ENCODE peak calls at places on chromosomes 5 and 9, in four cellular contexts. D, N, Y and J are unnamed samples.

GRCh38 chr9:93307468-93308157 is 123.7 kb downstream of the WNK2 start:
- DNase-seq in D (no peak), N (no peak), Y (no peak), J (no peak)

GRCh38 chr9:97506787-97507186 is 5.3 kb downstream of the TMOD1 start:
- DNase-seq in D (no peak), N (no peak), Y (no peak), J (no peak)

GRCh38 chr5:157963761-157964160 is 104.8 kb upstream of the CLINT1 start:
- DNase-seq in D (no peak), N (no peak), Y (no peak), J (no peak)

GRCh38 chr5:75640826-75641225 is 29.6 kb downstream of the ANKDD1B start:
- DNase-seq in D (no peak), N (no peak), Y (no peak), J (no peak)

GRCh38 chr9:100474082-100474949 is 1.4 kb downstream of the TMEFF1 start:
- DNase-seq in D (no peak), N (no peak), Y (no peak), J (no peak)

GRCh38 chr5:73438048-73438896 is 10.3 kb downstream of the FOXD1 start:
- DNase-seq in D (no peak), N (no peak), Y (no peak), J (no peak)

GRCh38 chr5:122076023-122076422 is 2.0 kb downstream of the LOX start:
- DNase-seq in D (no peak), N (no peak), Y (peak; percentile 88), J (no peak)

GRCh38 chr5:107875834-107876233 is 205.1 kb upstream of the EFNA5 start:
- DNase-seq in D (no peak), N (no peak), Y (no peak), J (no peak)

GRCh38 chr9:85726737-85727136 is 15.0 kb downstream of the AGTPBP1 start:
- DNase-seq in D (no peak), N (no peak), Y (no peak), J (no peak)

GRCh38 chr5:153623906-153624765 is 133.7 kb downstream of the GRIA1 start:
- DNase-seq in D (no peak), N (no peak), Y (no peak), J (no peak)

GRCh38 chr5:56479701-56480304 is 246.7 kb upstream of the ANKRD55 start:
- DNase-seq in D (no peak), N (no peak), Y (no peak), J (peak; percentile 30)

GRCh38 chr5:163585206-163585605 is 79.8 kb downstream of the MAT2B start:
- DNase-seq in D (no peak), N (no peak), Y (no peak), J (no peak)

GRCh38 chr9:130039504-130040147 is 3.4 kb downstream of the FNBP1 start:
- DNase-seq in D (no peak), N (no peak), Y (no peak), J (peak; percentile 75)

GRCh38 chr5:109692011-109692410 is 2.3 kb downstream of the MAN2A1 start:
- DNase-seq in D (no peak), N (no peak), Y (no peak), J (no peak)

GRCh38 chr9:73284386-73284785 is 132.7 kb downstream of the ANXA1 start:
- DNase-seq in D (no peak), N (no peak), Y (no peak), J (no peak)

GRCh38 chr5:141904551-141904950 is 19.1 kb upstream of the DELE1 start:
- DNase-seq in D (no peak), N (no peak), Y (no peak), J (no peak)

GRCh38 chr9:763692-764091 is 77.8 kb upstream of the DMRT1 start:
- DNase-seq in D (no peak), N (no peak), Y (no peak), J (no peak)

DNA sequence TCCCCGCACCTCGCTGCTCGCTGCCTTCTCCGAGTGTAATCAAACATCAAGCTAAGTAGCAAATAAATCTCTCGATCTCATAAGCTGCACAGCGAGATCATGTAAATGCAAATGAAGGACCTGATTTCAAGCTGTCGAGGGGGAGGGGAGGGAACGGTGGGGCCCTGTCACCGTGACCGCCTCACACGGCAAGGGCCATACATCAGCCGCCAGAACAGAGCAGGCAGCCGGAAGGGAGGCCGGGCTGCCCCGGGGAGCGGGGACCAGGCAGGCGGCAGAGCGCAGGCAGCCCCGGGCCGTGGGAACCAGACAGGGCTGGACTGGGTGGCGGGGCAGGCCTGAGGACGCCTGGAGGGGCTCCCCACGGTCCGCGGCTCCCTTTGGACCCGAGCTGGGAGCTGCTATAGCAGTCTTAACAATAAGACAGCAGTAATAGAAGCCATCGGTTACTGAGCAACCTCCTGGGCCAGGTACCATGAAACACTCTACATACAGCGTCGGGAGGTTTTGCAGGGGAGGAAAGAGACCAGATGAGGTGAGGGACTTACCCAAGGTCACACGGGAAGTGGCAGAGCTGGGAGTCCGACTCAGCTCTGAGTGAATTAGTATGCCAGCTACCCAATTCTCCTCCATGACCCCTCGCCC is 76.8 kb downstream of the CFAP77 start:
- DNase-seq in D (no peak), N (no peak), Y (no peak), J (no peak)
- TF ChIP-seq RAD21 in D (no peak), N (no peak), Y (no peak), J (no peak)

GRCh38 chr9:136485049-136485647 is 2.3 kb upstream of the SEC16A start:
- DNase-seq in D (peak; percentile 82), N (peak; percentile 57), Y (peak; percentile 72), J (no peak)

GRCh38 chr9:136485651-136486050 is 2.8 kb upstream of the SEC16A start:
- DNase-seq in D (no peak), N (no peak), Y (peak; percentile 54), J (no peak)

GRCh38 chr9:136483589-136484152 is 831 bp upstream of the SEC16A start:
- DNase-seq in D (peak; percentile 92), N (peak; percentile 93), Y (peak; percentile 81), J (peak; percentile 62)

GRCh38 chr9:136482793-136483588 is at the start of gene SEC16A:
- DNase-seq in D (peak; percentile 82), N (peak; percentile 89), Y (peak; percentile 89), J (peak; percentile 81)

DNA sequence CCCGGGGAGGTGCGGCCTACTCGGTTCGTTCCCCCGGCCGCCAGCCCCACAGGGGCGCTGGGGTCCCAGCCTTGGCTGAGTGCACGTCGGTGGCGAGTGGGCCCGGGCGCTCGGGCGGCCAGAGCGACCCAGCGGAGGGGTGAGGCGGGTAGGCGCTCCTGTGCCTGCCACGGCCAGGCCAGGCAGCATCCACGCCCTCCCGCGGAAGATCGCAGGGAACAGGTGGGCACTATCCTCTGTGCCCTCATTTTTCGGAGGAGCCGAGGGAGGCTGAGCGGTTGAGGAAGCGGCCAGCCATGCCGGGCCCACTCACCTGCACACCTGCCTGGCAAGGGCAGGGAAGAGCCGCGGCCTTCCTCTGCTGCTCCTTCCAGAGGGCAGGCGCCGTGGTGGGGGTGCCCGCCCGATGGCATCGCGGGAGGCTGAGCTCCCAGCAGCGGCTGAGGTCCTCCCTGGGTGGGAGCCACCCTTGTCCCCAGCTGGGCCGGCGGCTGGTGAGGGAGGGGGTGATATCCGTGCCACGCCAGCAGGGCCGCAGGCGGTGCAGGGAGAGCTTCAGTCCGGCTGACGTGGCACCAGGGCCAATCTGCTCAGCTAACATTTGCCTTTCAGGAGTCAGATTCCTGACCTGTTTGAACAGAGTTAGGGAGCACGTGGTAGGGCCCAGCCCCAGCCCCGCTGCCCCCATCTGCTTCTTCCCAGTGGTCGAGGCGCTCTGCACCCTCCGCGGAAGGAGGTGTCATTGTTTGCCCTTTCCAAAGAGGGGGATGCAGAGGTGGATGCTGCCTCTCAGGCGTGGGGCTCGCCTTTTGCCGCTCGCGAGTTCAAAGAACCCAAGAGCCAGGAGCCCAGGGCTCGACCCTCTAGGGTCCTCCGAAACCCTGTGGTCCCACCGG is 1.6 kb upstream of the SEC16A start:
- DNase-seq in D (no peak), N (no peak), Y (peak; percentile 74), J (no peak)
- TF ChIP-seq ESRRA in D (no peak), N (no peak), Y (no peak), J (no peak)

DNA sequence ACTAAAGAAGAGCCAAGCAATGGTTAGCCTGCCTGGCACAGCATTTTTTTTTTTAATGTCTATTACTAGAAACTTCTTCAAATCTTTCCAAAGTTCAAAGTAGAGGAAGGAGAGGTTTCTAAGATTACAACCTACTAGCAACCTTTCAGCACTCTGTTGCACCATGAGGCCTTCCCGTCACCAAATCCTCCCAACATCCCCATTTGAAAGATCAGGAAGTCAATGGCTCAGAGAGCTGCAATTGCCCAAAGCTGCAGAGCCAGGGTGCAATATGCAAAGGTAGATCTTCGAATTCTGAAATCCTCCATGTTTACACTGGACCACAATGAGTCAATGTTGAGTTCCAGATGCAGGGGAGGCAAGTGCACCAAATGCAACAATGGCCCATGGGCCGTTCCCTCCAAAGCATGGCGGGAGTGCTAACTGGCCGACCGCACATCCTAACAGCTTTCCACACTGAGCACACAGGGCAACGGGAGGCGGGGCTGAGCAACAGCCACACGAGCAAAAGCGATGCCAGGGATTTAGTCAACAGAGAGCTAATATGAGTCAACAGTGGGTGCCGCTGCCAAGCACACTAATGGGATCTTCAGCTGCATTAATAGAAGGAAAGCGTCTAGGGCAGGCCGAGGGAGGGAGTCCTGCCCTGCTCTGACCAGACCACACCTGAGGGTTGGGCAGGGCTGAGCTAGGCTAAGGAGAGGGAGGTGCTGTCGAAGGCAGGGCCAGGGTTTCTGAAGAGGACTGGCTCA is 4.8 kb downstream of the EPB41L4B start:
- DNase-seq in D (peak; percentile 82), N (no peak), Y (peak; percentile 34), J (no peak)
- TF ChIP-seq RAD21 in D (peak; percentile 38), N (no peak), Y (no peak), J (no peak)

GRCh38 chr5:112146323-112146848 is 272.7 kb downstream of the EPB41L4A start:
- DNase-seq in D (no peak), N (no peak), Y (no peak), J (peak; percentile 74)
- TF ChIP-seq ESRRA in D (no peak), N (no peak), Y (no peak), J (no peak)

GRCh38 chr9:36969216-36969771 is 64.8 kb downstream of the PAX5 start:
- DNase-seq in D (no peak), N (no peak), Y (peak; percentile 29), J (no peak)

GRCh38 chr9:36966371-36967097 is 67.5 kb downstream of the PAX5 start:
- DNase-seq in D (no peak), N (no peak), Y (no peak), J (no peak)

GRCh38 chr9:36970007-36970888 is 63.8 kb downstream of the PAX5 start:
- DNase-seq in D (no peak), N (no peak), Y (no peak), J (no peak)

GRCh38 chr9:36968574-36969215 is 65.4 kb downstream of the PAX5 start:
- DNase-seq in D (no peak), N (no peak), Y (no peak), J (no peak)

GRCh38 chr9:36967997-36968396 is 66.1 kb downstream of the PAX5 start:
- DNase-seq in D (no peak), N (no peak), Y (no peak), J (no peak)
- TF ChIP-seq RAD21 in D (no peak), N (no peak), Y (no peak), J (no peak)